ENCODE peak calls at places on chromosomes 12 and 14, in five cellular contexts. One of them, this sample, is unnamed.

GRCh38 chr14:79278798-79279644 is 932.3 kb downstream of the DIO2 start:
- DNase-seq in M059J: peak
- DNase-seq in GM10248: no peak
- DNase-seq in choroid plexus epithelial cell: peak
- DNase-seq in NCI-H1417: peak
- DNase-seq in this sample: peak

GRCh38 chr12:52082988-52083637 is 3.6 kb downstream of the SMIM41 start:
- DNase-seq in NCI-H1417: peak
- DNase-seq in M059J: peak
- DNase-seq in choroid plexus epithelial cell: peak
- DNase-seq in GM10248: peak
- DNase-seq in this sample: no peak

GRCh38 chr12:39816671-39817185 is 197.1 kb upstream of the ABCD2 start:
- DNase-seq in NCI-H1417: no peak
- DNase-seq in choroid plexus epithelial cell: peak
- DNase-seq in M059J: peak
- DNase-seq in GM10248: no peak
- DNase-seq in this sample: no peak

GRCh38 chr12:113515082-113515856 is 43.6 kb upstream of the LHX5 start:
- DNase-seq in choroid plexus epithelial cell: no peak
- DNase-seq in GM10248: no peak
- DNase-seq in NCI-H1417: peak
- DNase-seq in M059J: no peak
- DNase-seq in this sample: no peak

GRCh38 chr14:105414456-105415371 is 4.9 kb upstream of the MTA1 start:
- DNase-seq in choroid plexus epithelial cell: peak
- DNase-seq in GM10248: peak
- DNase-seq in NCI-H1417: peak
- DNase-seq in M059J: peak
- DNase-seq in this sample: peak

GRCh38 chr12:51815571-51815970 is 32.9 kb downstream of the FIGNL2 start:
- DNase-seq in GM10248: no peak
- DNase-seq in NCI-H1417: no peak
- DNase-seq in choroid plexus epithelial cell: no peak
- DNase-seq in M059J: no peak
- DNase-seq in this sample: no peak

GRCh38 chr14:44612002-44612401 is 104.9 kb upstream of the FSCB start:
- DNase-seq in choroid plexus epithelial cell: no peak
- DNase-seq in M059J: no peak
- DNase-seq in GM10248: no peak
- DNase-seq in NCI-H1417: no peak
- DNase-seq in this sample: no peak

GRCh38 chr12:74066476-74066875 is 471.2 kb upstream of the ATXN7L3B start:
- DNase-seq in choroid plexus epithelial cell: no peak
- DNase-seq in NCI-H1417: no peak
- DNase-seq in GM10248: no peak
- DNase-seq in M059J: peak
- DNase-seq in this sample: no peak

GRCh38 chr12:93990832-93991748 is 157.3 kb upstream of the PLXNC1 start:
- DNase-seq in GM10248: no peak
- DNase-seq in M059J: peak
- DNase-seq in choroid plexus epithelial cell: peak
- DNase-seq in NCI-H1417: no peak
- DNase-seq in this sample: no peak

GRCh38 chr12:47878918-47879481 is 25.8 kb downstream of the VDR start:
- DNase-seq in choroid plexus epithelial cell: no peak
- DNase-seq in M059J: no peak
- DNase-seq in NCI-H1417: no peak
- DNase-seq in GM10248: no peak
- DNase-seq in this sample: no peak

GRCh38 chr12:52975820-52976573 is 27.1 kb downstream of the KRT18 start:
- DNase-seq in NCI-H1417: no peak
- DNase-seq in choroid plexus epithelial cell: peak
- DNase-seq in M059J: peak
- DNase-seq in GM10248: no peak
- DNase-seq in this sample: peak

GRCh38 chr14:29814153-29815057 is 113.2 kb downstream of the PRKD1 start:
- DNase-seq in choroid plexus epithelial cell: peak
- DNase-seq in M059J: no peak
- DNase-seq in NCI-H1417: no peak
- DNase-seq in GM10248: no peak
- DNase-seq in this sample: no peak

GRCh38 chr12:65640489-65640901 is 183.8 kb upstream of the HMGA2 start:
- DNase-seq in choroid plexus epithelial cell: peak
- DNase-seq in GM10248: no peak
- DNase-seq in NCI-H1417: no peak
- DNase-seq in M059J: no peak
- DNase-seq in this sample: no peak

GRCh38 chr12:25200703-25201102 is 5.7 kb downstream of the ETFRF1 start:
- DNase-seq in NCI-H1417: no peak
- DNase-seq in GM10248: no peak
- DNase-seq in choroid plexus epithelial cell: peak
- DNase-seq in M059J: peak
- DNase-seq in this sample: no peak

GRCh38 chr14:65222434-65222833 is 120.1 kb upstream of the MAX start:
- DNase-seq in NCI-H1417: no peak
- DNase-seq in M059J: peak
- DNase-seq in GM10248: peak
- DNase-seq in choroid plexus epithelial cell: peak
- DNase-seq in this sample: no peak

GRCh38 chr14:100237735-100238418 is 1.1 kb upstream of the YY1 start:
- DNase-seq in choroid plexus epithelial cell: peak
- DNase-seq in NCI-H1417: peak
- DNase-seq in M059J: peak
- DNase-seq in GM10248: peak
- DNase-seq in this sample: peak

GRCh38 chr14:54188036-54188666 is 208.7 kb upstream of the CDKN3 start:
- DNase-seq in NCI-H1417: no peak
- DNase-seq in choroid plexus epithelial cell: no peak
- DNase-seq in M059J: no peak
- DNase-seq in GM10248: no peak
- DNase-seq in this sample: no peak

GRCh38 chr12:120346681-120347080 is 19.1 kb upstream of the PLA2G1B start:
- DNase-seq in NCI-H1417: no peak
- DNase-seq in choroid plexus epithelial cell: no peak
- DNase-seq in GM10248: no peak
- DNase-seq in M059J: no peak
- DNase-seq in this sample: no peak

This sample was measured in NCI-H187.